ENCODE peak calls at places on chromosome 19, in six cellular contexts. D, F, Y, K, R and A are unnamed samples.

GRCh38 chr19:46022061-46022430 is 807 bp downstream of the PGLYRP1 start:
- DNase-seq in D (no peak), F (no peak), Y (no peak), K (no peak), R (no peak), A (no peak)

GRCh38 chr19:29735821-29736220 is 20.8 kb upstream of the C19orf12 start:
- DNase-seq in D (no peak), F (no peak), Y (no peak), K (no peak), R (no peak), A (no peak)

GRCh38 chr19:24051516-24051915 is 35.5 kb upstream of the ZNF254 start:
- DNase-seq in D (no peak), F (no peak), Y (no peak), K (no peak), R (no peak), A (no peak)

GRCh38 chr19:38990949-38991697 is 15.6 kb upstream of the FBXO17 start:
- DNase-seq in D (peak; percentile 58), F (no peak), Y (peak; percentile 60), K (no peak), R (no peak), A (no peak)

GRCh38 chr19:49767380-49767779 is 579 bp downstream of the AP2A1 start:
- DNase-seq in D (peak; percentile 48), F (no peak), Y (no peak), K (peak; percentile 41), R (peak; percentile 46), A (no peak)

GRCh38 chr19:29245221-29245620 is 32.3 kb upstream of the UQCRFS1 start:
- DNase-seq in D (peak; percentile 12), F (no peak), Y (no peak), K (no peak), R (no peak), A (no peak)

GRCh38 chr19:40641306-40641705 is 40.1 kb downstream of the LTBP4 start:
- DNase-seq in D (no peak), F (no peak), Y (no peak), K (no peak), R (no peak), A (no peak)

GRCh38 chr19:40614595-40615411 is 13.6 kb downstream of the LTBP4 start:
- DNase-seq in D (peak; percentile 98), F (peak; percentile 87), Y (peak; percentile 79), K (peak; percentile 90), R (peak; percentile 96), A (peak; percentile 54)

GRCh38 chr19:11087870-11088507 is 1.3 kb upstream of the LDLR start:
- DNase-seq in D (no peak), F (no peak), Y (no peak), K (no peak), R (no peak), A (no peak)

GRCh38 chr19:1814833-1815604 is 2.9 kb upstream of the ATP8B3 start:
- DNase-seq in D (no peak), F (no peak), Y (no peak), K (no peak), R (no peak), A (no peak)

GRCh38 chr19:40254714-40255418 is 28.4 kb upstream of the CCNP start:
- DNase-seq in D (no peak), F (no peak), Y (no peak), K (no peak), R (no peak), A (no peak)

GRCh38 chr19:47093254-47093653 is 20.3 kb downstream of the ZC3H4 start:
- DNase-seq in D (no peak), F (no peak), Y (no peak), K (no peak), R (no peak), A (no peak)

DNA sequence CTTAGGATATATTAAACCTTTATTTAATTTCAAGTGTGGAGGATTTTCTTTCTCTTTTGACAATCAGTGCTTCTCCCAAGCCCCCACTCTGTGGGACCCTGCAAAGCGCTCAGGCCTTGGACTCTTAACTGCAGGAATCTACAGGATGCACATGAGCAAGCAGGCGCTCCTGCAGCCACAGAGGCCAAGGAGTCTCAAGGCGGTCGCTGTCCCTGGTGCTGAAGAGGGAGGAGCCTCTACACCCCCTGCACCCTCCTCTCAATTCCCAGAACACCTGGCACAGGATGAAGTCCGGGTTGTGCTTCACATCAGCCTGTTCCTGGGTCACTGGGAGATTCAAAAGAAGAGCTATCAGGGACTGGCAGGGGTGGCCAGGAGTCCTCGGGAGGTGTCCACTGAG is 13.5 kb downstream of the OR10H4 start:
- DNase-seq in D (peak; percentile 1), F (no peak), Y (no peak), K (no peak), R (no peak), A (no peak)
- TF ChIP-seq EZH2phosphoT487 in D (no peak), F (no peak), Y (no peak), K (no peak), R (no peak), A (no peak)

DNA sequence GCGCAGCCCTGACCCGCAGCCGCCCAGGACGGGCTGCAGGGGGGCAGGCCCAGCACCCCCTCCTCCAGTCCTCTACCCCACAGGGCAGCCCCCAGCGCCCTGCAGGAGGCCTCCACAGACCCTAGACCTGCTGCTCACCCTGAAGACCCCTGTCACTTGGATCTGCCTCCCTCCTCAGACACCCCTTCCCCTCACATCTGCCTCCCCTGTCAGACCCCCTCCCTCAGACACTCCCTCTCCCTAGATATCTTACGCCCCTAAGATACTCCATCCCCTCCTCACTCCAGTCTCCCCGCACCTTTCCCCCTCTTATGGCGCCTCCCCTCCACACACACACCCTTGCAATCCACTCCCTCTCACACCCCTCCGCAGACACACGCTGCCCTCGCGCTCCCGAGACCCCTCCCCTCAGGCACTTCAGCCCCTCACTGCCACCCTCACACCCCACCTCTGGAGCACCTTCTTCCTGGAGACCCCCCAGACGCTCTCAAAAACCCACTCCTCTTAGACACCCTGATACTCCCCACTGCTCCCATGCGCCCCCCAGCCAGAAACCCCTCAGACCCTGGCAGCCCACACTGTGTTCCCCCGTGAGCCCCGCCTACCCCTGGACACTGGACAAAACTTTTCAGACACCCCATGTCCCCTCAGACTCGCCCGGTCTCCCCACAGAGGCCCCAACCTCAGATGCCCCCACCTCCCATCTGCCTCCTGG is 14.6 kb downstream of the ERFL start:
- DNase-seq in D (no peak), F (no peak), Y (no peak), K (no peak), R (peak; percentile 74), A (no peak)
- TF ChIP-seq EZH2 in D (peak; percentile 91), F (no peak), Y (no peak), K (no peak), R (peak; percentile 77), A (no peak)

GRCh38 chr19:7885818-7886217 is 2.5 kb upstream of the LRRC8E start:
- DNase-seq in D (no peak), F (no peak), Y (no peak), K (no peak), R (no peak), A (no peak)

GRCh38 chr19:7888826-7889217 is 512 bp downstream of the LRRC8E start:
- DNase-seq in D (no peak), F (no peak), Y (no peak), K (peak; percentile 3), R (no peak), A (no peak)

GRCh38 chr19:7883796-7884570 is 4.3 kb upstream of the LRRC8E start:
- DNase-seq in D (peak; percentile 54), F (no peak), Y (no peak), K (no peak), R (no peak), A (no peak)

GRCh38 chr19:7887408-7888144 is 734 bp upstream of the LRRC8E start:
- DNase-seq in D (no peak), F (no peak), Y (no peak), K (no peak), R (peak; percentile 48), A (no peak)

DNA sequence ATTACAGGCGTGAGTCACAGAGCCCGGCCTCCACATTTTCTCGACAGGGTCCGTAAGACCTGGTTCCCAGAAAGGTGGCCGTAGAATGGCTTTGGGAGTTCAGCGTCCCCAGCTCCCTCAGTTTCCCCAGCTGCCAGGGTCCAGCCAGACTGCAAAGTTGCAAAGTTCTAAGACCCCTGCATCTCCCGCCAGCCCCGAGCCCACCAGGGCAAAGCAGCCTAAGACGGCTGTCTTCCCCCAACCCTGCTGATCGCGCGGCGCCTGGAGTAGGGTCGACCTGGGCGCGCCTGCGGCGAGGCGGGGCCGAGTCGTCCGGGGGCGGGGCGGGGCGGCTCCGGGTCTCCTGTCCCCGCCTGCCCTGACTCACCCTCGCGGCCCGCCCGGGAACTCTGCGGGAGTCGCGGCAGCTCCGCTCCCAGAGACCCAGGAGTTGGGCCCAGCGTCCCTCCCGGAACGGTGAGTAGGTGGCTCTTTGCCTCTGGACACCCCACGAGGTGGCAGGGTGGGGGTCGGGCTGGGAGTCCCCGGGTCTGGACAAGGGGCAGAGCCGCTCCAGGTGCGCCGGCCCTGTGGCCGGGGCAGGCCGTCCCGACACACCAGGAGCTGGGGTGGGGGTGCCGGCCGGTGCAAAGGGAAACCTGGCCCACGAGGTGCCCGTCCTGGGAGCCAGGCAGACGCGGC is at the start of gene LRRC8E:
- DNase-seq in D (peak; percentile 88), F (no peak), Y (peak; percentile 87), K (peak; percentile 89), R (peak; percentile 92), A (no peak)
- TF ChIP-seq EZH2phosphoT487 in D (no peak), F (no peak), Y (no peak), K (no peak), R (no peak), A (no peak)

GRCh38 chr19:18610556-18611326 is 1.9 kb upstream of the TMEM59L start:
- DNase-seq in D (no peak), F (no peak), Y (no peak), K (no peak), R (peak; percentile 74), A (no peak)
- TF ChIP-seq EZH2 in D (no peak), F (no peak), Y (peak; percentile 97), K (no peak), R (peak; percentile 4), A (peak; percentile 99)

GRCh38 chr19:19157808-19158207 is 12.3 kb downstream of the MEF2B start:
- DNase-seq in D (no peak), F (no peak), Y (no peak), K (no peak), R (no peak), A (no peak)

GRCh38 chr19:19159534-19159933 is 10.5 kb downstream of the MEF2B start:
- DNase-seq in D (no peak), F (no peak), Y (no peak), K (no peak), R (no peak), A (no peak)

GRCh38 chr19:19162495-19162894 is 7.6 kb downstream of the MEF2B start:
- DNase-seq in D (no peak), F (no peak), Y (no peak), K (no peak), R (no peak), A (no peak)

GRCh38 chr19:19165396-19165795 is 4.7 kb downstream of the MEF2B start:
- DNase-seq in D (no peak), F (no peak), Y (no peak), K (no peak), R (no peak), A (no peak)

GRCh38 chr19:19160489-19161035 is 9.5 kb downstream of the MEF2B start:
- DNase-seq in D (no peak), F (no peak), Y (no peak), K (no peak), R (peak; percentile 83), A (no peak)
- TF ChIP-seq EZH2phosphoT487 in D (no peak), F (no peak), Y (no peak), K (no peak), R (no peak), A (no peak)

GRCh38 chr19:52527134-52527953 is at the start of gene ZNF808:
- DNase-seq in D (peak; percentile 98), F (peak; percentile 77), Y (peak; percentile 93), K (peak; percentile 97), R (peak; percentile 98), A (peak; percentile 79)
- TF ChIP-seq EZH2 in D (no peak), F (no peak), Y (no peak), K (no peak), R (no peak), A (no peak)